ENCODE peak calls at places on chromosomes 12 and 14, in five cellular contexts. One of them, this sample, is unnamed.

GRCh38 chr12:69052613-69053408 is 119.8 kb upstream of the CPM start:
- DNase-seq in HepG2: peak
- DNase-seq in cardiac muscle cell: no peak
- DNase-seq in tibial artery: no peak
- DNase-seq in keratinocyte: peak
- DNase-seq in this sample: no peak

GRCh38 chr14:104806625-104807465 is 5.9 kb downstream of the ZBTB42 start:
- DNase-seq in HepG2: no peak
- DNase-seq in cardiac muscle cell: no peak
- DNase-seq in tibial artery: no peak
- DNase-seq in keratinocyte: no peak
- DNase-seq in this sample: no peak

GRCh38 chr14:53894456-53894855 is 62.2 kb downstream of the BMP4 start:
- DNase-seq in HepG2: no peak
- DNase-seq in cardiac muscle cell: no peak
- DNase-seq in tibial artery: no peak
- DNase-seq in keratinocyte: no peak
- DNase-seq in this sample: no peak

GRCh38 chr14:73776194-73776537 is 62.0 kb upstream of the PNMA1 start:
- DNase-seq in HepG2: no peak
- DNase-seq in cardiac muscle cell: no peak
- DNase-seq in tibial artery: no peak
- DNase-seq in keratinocyte: no peak
- DNase-seq in this sample: no peak

GRCh38 chr14:24307575-24308341 is at the start of gene CIDEB:
- DNase-seq in HepG2: peak
- DNase-seq in cardiac muscle cell: peak
- DNase-seq in tibial artery: peak
- DNase-seq in keratinocyte: no peak
- DNase-seq in this sample: no peak

GRCh38 chr12:115227137-115227615 is 543.2 kb upstream of the TBX3 start:
- DNase-seq in HepG2: peak
- DNase-seq in cardiac muscle cell: peak
- DNase-seq in tibial artery: no peak
- DNase-seq in keratinocyte: peak
- DNase-seq in this sample: peak

GRCh38 chr12:58395470-58395869 is 454.1 kb downstream of the ATP23 start:
- DNase-seq in HepG2: no peak
- DNase-seq in cardiac muscle cell: no peak
- DNase-seq in tibial artery: no peak
- DNase-seq in keratinocyte: no peak
- DNase-seq in this sample: no peak

GRCh38 chr14:24171422-24172260 is at the start of gene REC8:
- DNase-seq in HepG2: no peak
- DNase-seq in cardiac muscle cell: peak
- DNase-seq in tibial artery: peak
- DNase-seq in keratinocyte: no peak
- DNase-seq in this sample: no peak

GRCh38 chr12:64010069-64010686 is 165.7 kb downstream of the SRGAP1 start:
- DNase-seq in HepG2: peak
- DNase-seq in cardiac muscle cell: no peak
- DNase-seq in tibial artery: no peak
- DNase-seq in keratinocyte: no peak
- DNase-seq in this sample: no peak

GRCh38 chr14:55101698-55102097 is 27.4 kb upstream of the LGALS3 start:
- DNase-seq in HepG2: no peak
- DNase-seq in cardiac muscle cell: no peak
- DNase-seq in tibial artery: no peak
- DNase-seq in keratinocyte: no peak
- DNase-seq in this sample: no peak

GRCh38 chr12:30823140-30823669 is 68.5 kb upstream of the CAPRIN2 start:
- DNase-seq in HepG2: no peak
- DNase-seq in cardiac muscle cell: peak
- DNase-seq in tibial artery: no peak
- DNase-seq in keratinocyte: no peak
- DNase-seq in this sample: no peak

GRCh38 chr12:28374556-28374955 is 184.3 kb downstream of the CCDC91 start:
- DNase-seq in HepG2: no peak
- DNase-seq in cardiac muscle cell: no peak
- DNase-seq in tibial artery: no peak
- DNase-seq in keratinocyte: no peak
- DNase-seq in this sample: no peak

GRCh38 chr12:56014205-56014604 is 6.6 kb upstream of the IKZF4 start:
- DNase-seq in HepG2: no peak
- DNase-seq in cardiac muscle cell: no peak
- DNase-seq in tibial artery: no peak
- DNase-seq in keratinocyte: no peak
- DNase-seq in this sample: no peak

GRCh38 chr12:126761420-126761819 is 1505.5 kb upstream of the TMEM132C start:
- DNase-seq in HepG2: no peak
- DNase-seq in cardiac muscle cell: no peak
- DNase-seq in tibial artery: no peak
- DNase-seq in keratinocyte: no peak
- DNase-seq in this sample: no peak

GRCh38 chr12:12922191-12922616 is 29.8 kb downstream of the GPRC5D start:
- DNase-seq in HepG2: no peak
- DNase-seq in cardiac muscle cell: no peak
- DNase-seq in tibial artery: peak
- DNase-seq in keratinocyte: no peak
- DNase-seq in this sample: no peak

GRCh38 chr12:3920378-3921141 is 47.4 kb upstream of the PARP11 start:
- DNase-seq in HepG2: peak
- DNase-seq in cardiac muscle cell: no peak
- DNase-seq in tibial artery: no peak
- DNase-seq in keratinocyte: no peak
- DNase-seq in this sample: no peak

GRCh38 chr14:63901434-63902085 is 48.8 kb downstream of the SYNE2 start:
- DNase-seq in HepG2: no peak
- DNase-seq in cardiac muscle cell: no peak
- DNase-seq in tibial artery: peak
- DNase-seq in keratinocyte: no peak
- DNase-seq in this sample: no peak

GRCh38 chr12:124466200-124467128 is 100.9 kb downstream of the NCOR2 start:
- DNase-seq in HepG2: no peak
- DNase-seq in cardiac muscle cell: no peak
- DNase-seq in tibial artery: no peak
- DNase-seq in keratinocyte: no peak
- DNase-seq in this sample: no peak

GRCh38 chr12:117090816-117091711 is 8.2 kb downstream of the TESC start:
- DNase-seq in HepG2: peak
- DNase-seq in cardiac muscle cell: no peak
- DNase-seq in tibial artery: no peak
- DNase-seq in keratinocyte: no peak
- DNase-seq in this sample: no peak

GRCh38 chr14:54606631-54607133 is 39.8 kb downstream of the SAMD4A start:
- DNase-seq in HepG2: no peak
- DNase-seq in cardiac muscle cell: no peak
- DNase-seq in tibial artery: peak
- DNase-seq in keratinocyte: no peak
- DNase-seq in this sample: no peak

GRCh38 chr14:69924181-69924580 is 45.0 kb downstream of the SMOC1 start:
- DNase-seq in HepG2: no peak
- DNase-seq in cardiac muscle cell: no peak
- DNase-seq in tibial artery: no peak
- DNase-seq in keratinocyte: no peak
- DNase-seq in this sample: no peak

GRCh38 chr14:63730659-63731058 is 2.8 kb upstream of the SGPP1 start:
- DNase-seq in HepG2: no peak
- DNase-seq in cardiac muscle cell: no peak
- DNase-seq in tibial artery: no peak
- DNase-seq in keratinocyte: no peak
- DNase-seq in this sample: no peak

GRCh38 chr14:38366374-38366773 is 110.5 kb upstream of the CLEC14A start:
- DNase-seq in HepG2: no peak
- DNase-seq in cardiac muscle cell: no peak
- DNase-seq in tibial artery: no peak
- DNase-seq in keratinocyte: no peak
- DNase-seq in this sample: no peak

GRCh38 chr14:69670093-69670492 is 58.7 kb downstream of the SUSD6 start:
- DNase-seq in HepG2: no peak
- DNase-seq in cardiac muscle cell: no peak
- DNase-seq in tibial artery: no peak
- DNase-seq in keratinocyte: no peak
- DNase-seq in this sample: no peak

GRCh38 chr12:91926810-91927209 is 218.8 kb downstream of the BTG1 start:
- DNase-seq in HepG2: peak
- DNase-seq in cardiac muscle cell: no peak
- DNase-seq in tibial artery: no peak
- DNase-seq in keratinocyte: no peak
- DNase-seq in this sample: peak

DNA sequence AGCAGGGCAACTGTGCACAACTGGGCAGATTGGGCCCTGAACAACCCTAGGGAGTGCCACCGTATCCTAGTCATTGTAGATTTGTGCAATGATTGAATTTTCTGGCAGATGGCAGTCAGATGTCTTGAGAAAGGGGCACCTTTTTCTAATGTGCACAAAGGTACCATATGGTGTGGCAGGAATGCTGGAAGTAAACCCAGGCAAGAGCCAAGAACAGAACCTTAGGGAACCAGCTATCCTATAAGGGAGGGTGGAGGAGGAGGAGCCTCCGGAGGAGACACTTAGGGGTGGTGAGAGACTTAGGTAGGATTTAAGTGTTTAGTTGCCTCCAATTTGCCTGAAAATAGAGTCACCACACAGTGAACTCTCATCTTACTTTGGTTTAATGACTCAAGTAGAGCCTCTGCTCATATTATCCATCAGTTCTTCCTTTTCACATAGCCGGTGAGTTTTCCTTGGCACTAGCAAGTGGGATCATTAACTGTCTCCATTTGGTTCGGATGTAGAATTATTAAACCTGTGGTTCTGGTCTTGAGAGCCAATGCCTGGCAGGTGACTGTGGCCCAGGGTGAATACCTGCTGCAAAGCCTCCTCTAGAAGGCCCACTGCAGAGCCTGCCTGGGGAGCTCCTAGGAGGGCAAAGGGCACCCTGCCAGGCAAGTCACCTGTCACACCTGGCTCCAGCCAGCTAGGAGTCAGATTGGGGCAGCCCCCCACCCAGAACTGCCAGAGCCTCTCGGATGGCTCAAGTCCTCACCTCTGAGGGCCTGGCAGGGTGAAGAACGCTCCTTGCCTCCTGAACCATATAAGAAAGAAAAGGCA is 184.4 kb upstream of the HIF1A start:
- DNase-seq in HepG2: no peak
- DNase-seq in cardiac muscle cell: no peak
- DNase-seq in tibial artery: no peak
- DNase-seq in keratinocyte: no peak
- DNase-seq in this sample: no peak
- H3K27ac ChIP-seq in HepG2: no peak
- H3K27ac ChIP-seq in cardiac muscle cell: no peak
- H3K27ac ChIP-seq in tibial artery: no peak
- H3K27ac ChIP-seq in keratinocyte: no peak
- H3K27ac ChIP-seq in this sample: peak

DNA sequence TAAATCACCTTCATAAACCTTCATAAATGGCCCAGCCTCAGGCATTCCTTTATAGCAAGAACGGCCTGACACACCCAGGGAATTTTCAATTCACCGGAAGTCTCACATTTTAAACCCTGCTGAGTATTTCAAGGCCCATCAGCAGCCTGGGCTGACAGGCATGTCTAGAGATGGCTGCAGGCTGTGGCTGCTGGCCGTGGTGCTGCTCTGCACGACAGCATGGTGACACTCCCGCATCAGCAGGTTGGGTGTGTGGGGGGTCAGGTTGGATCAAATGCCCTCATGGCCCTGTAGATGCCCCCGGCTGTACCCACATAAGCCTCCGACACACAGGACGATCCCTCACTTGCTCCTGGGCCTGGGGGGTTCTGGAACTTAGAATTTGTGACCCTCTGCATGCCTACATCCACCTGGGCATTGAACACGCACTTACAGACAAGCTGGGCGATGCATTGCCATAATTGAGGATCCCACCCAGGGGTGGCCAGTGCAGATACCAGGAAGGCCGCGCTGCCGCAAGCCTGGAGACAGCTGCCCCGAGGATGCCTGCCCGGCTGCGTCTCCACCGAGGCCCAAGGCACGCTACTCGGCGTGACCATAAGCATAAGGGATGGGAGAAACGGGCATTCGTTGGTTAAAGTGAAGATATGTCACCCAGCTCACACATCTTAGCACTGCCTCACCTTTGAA is 124.3 kb downstream of the PIWIL1 start:
- DNase-seq in HepG2: no peak
- DNase-seq in cardiac muscle cell: peak
- DNase-seq in tibial artery: no peak
- DNase-seq in keratinocyte: no peak
- DNase-seq in this sample: no peak
- H3K27ac ChIP-seq in HepG2: no peak
- H3K27ac ChIP-seq in cardiac muscle cell: no peak
- H3K27ac ChIP-seq in tibial artery: no peak
- H3K27ac ChIP-seq in keratinocyte: no peak
- H3K27ac ChIP-seq in this sample: no peak

GRCh38 chr14:95047754-95048153 is 109.6 kb downstream of the DICER1 start:
- DNase-seq in HepG2: no peak
- DNase-seq in cardiac muscle cell: no peak
- DNase-seq in tibial artery: no peak
- DNase-seq in keratinocyte: no peak
- DNase-seq in this sample: no peak

GRCh38 chr14:95046711-95047681 is 110.3 kb downstream of the DICER1 start:
- DNase-seq in HepG2: no peak
- DNase-seq in cardiac muscle cell: no peak
- DNase-seq in tibial artery: no peak
- DNase-seq in keratinocyte: no peak
- DNase-seq in this sample: no peak

GRCh38 chr14:95045255-95045701 is 112.1 kb downstream of the DICER1 start:
- DNase-seq in HepG2: no peak
- DNase-seq in cardiac muscle cell: no peak
- DNase-seq in tibial artery: no peak
- DNase-seq in keratinocyte: no peak
- DNase-seq in this sample: no peak

GRCh38 chr14:95044463-95045254 is 112.7 kb downstream of the DICER1 start:
- DNase-seq in HepG2: no peak
- DNase-seq in cardiac muscle cell: no peak
- DNase-seq in tibial artery: no peak
- DNase-seq in keratinocyte: no peak
- DNase-seq in this sample: no peak

DNA sequence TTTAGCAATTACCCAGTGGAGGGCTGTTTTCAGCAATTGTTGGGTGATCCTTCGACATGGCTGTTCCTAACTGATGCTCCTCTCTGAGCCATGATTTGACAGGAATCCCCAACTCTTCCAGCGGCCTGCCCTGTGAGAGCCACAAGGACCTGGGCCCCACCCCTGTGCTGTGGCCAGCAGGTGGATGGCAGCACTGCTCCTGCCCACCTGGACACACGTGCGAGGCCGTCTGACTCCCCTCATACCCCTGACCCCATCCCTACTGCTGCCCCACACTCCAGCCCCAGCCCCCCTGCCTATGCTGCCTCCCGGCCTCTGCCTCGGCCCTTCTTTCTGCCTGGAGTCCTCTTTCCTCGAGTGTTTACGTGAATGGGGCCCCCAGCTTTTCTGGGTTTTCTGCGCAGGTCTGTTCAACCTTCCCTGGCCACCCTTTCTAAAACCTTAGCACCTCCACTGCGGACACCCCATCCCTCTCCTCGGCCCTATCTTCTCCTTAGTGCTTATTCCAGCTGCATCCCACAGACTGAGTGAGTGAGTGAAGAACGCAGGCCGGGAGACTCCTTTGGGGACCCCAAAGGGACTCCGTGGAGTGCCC is 111.4 kb downstream of the DICER1 start:
- DNase-seq in HepG2: no peak
- DNase-seq in cardiac muscle cell: no peak
- DNase-seq in tibial artery: no peak
- DNase-seq in keratinocyte: no peak
- DNase-seq in this sample: no peak
- H3K27ac ChIP-seq in HepG2: no peak
- H3K27ac ChIP-seq in cardiac muscle cell: no peak
- H3K27ac ChIP-seq in tibial artery: no peak
- H3K27ac ChIP-seq in keratinocyte: no peak
- H3K27ac ChIP-seq in this sample: no peak

GRCh38 chr12:88325828-88326214 is 183.7 kb downstream of the TMTC3 start:
- DNase-seq in HepG2: no peak
- DNase-seq in cardiac muscle cell: no peak
- DNase-seq in tibial artery: no peak
- DNase-seq in keratinocyte: no peak
- DNase-seq in this sample: no peak
- H3K27ac ChIP-seq in HepG2: no peak
- H3K27ac ChIP-seq in cardiac muscle cell: no peak
- H3K27ac ChIP-seq in tibial artery: no peak
- H3K27ac ChIP-seq in keratinocyte: peak
- H3K27ac ChIP-seq in this sample: peak

This sample was measured in epithelial cell of prostate.